ENCODE peak calls at places on chromosomes 13 and 19, in seven cellular contexts. B, Q, I, E, V, G and Z are unnamed samples.

GRCh38 chr19:39941615-39942507 is 7.4 kb upstream of the FCGBP start:
- DNase-seq in V (peak), I (peak), Q (no peak), G (peak), E (peak), B (no peak), Z (no peak)

GRCh38 chr13:77833331-77833863 is 85.2 kb downstream of the EDNRB start:
- DNase-seq in E (peak), G (peak), Q (no peak), I (peak), B (no peak), V (no peak), Z (no peak)

GRCh38 chr13:113291997-113292862 is 4.8 kb upstream of the LAMP1 start:
- DNase-seq in E (no peak), B (no peak), G (peak), V (no peak), I (peak), Q (peak), Z (peak)

GRCh38 chr13:107901996-107902562 is 313.3 kb downstream of the LIG4 start:
- DNase-seq in I (no peak), V (no peak), B (no peak), Q (no peak), E (no peak), G (no peak), Z (no peak)

GRCh38 chr19:572891-573825 is 762 bp downstream of the BSG start:
- DNase-seq in Q (peak), I (peak), G (peak), V (no peak), E (no peak), B (no peak), Z (no peak)

GRCh38 chr13:64314286-64314685 is 2898.6 kb upstream of the PCDH20 start:
- DNase-seq in E (no peak), B (no peak), I (peak), Q (no peak), V (no peak), G (no peak), Z (no peak)

GRCh38 chr19:11208526-11209471 is 11.5 kb upstream of the KANK2 start:
- DNase-seq in E (no peak), B (no peak), V (no peak), G (no peak), I (no peak), Q (no peak), Z (no peak)

GRCh38 chr13:58080806-58081205 is 449.3 kb downstream of the PCDH17 start:
- DNase-seq in E (no peak), Q (no peak), G (no peak), V (no peak), I (no peak), B (no peak), Z (no peak)

GRCh38 chr13:20973886-20974285 is 71.3 kb upstream of the XPO4 start:
- DNase-seq in I (no peak), G (no peak), E (no peak), B (no peak), Q (no peak), V (no peak), Z (no peak)

GRCh38 chr19:17606786-17607185 is 51.3 kb downstream of the COLGALT1 start:
- DNase-seq in G (no peak), Q (no peak), B (no peak), E (no peak), I (no peak), V (no peak), Z (no peak)

GRCh38 chr13:50130686-50131051 is 115.4 kb downstream of the KCNRG start:
- DNase-seq in G (no peak), V (no peak), E (no peak), B (no peak), Q (peak), I (peak), Z (no peak)

GRCh38 chr13:113548778-113549621 is 35.6 kb upstream of the TFDP1 start:
- DNase-seq in Q (no peak), E (no peak), I (no peak), G (no peak), V (no peak), B (no peak), Z (no peak)

GRCh38 chr13:39777527-39778061 is 122.1 kb downstream of the COG6 start:
- DNase-seq in G (no peak), Q (peak), I (peak), E (no peak), B (no peak), V (no peak), Z (no peak)

GRCh38 chr19:11887618-11888531 is at the start of gene ZNF69:
- DNase-seq in E (peak), Q (peak), I (peak), G (peak), B (no peak), V (no peak), Z (peak)

GRCh38 chr13:105196052-105196451 is 1339.4 kb downstream of the EFNB2 start:
- DNase-seq in B (no peak), V (no peak), G (no peak), E (no peak), I (peak), Q (no peak), Z (no peak)

GRCh38 chr13:98798849-98799645 is 46.6 kb upstream of the SLC15A1 start:
- DNase-seq in Q (no peak), G (no peak), E (no peak), B (no peak), I (peak), V (no peak), Z (no peak)

GRCh38 chr13:75694742-75695141 is 58.6 kb downstream of the LMO7 start:
- DNase-seq in B (no peak), E (no peak), Q (no peak), G (no peak), V (no peak), I (no peak), Z (no peak)

DNA sequence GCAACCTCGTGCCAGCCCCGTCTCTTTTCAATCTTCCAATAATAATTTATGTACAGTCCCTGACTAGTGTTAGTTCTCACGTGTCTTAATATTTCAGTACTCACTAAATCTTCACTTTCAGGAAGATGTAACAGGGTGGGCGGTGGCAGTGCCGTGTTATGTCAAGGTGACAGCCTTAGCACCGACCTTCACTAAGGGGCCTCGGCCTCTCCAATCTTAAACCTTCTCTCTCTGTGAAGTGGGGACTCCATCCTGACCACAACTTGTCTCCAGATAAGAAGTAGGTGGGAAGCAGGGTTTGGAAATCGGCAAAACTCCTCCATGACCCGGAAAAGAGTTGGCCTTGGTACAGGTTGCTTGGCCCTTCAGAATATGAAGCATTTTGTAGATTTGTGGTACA is 1.8 kb downstream of the RPS19 start:
- DNase-seq in I (no peak), V (no peak), B (no peak), E (no peak), G (no peak), Q (no peak), Z (no peak)
- H3K4me3 ChIP-seq in I (no peak), V (peak), B (no peak), E (no peak), G (no peak), Q (no peak), Z (no peak)

DNA sequence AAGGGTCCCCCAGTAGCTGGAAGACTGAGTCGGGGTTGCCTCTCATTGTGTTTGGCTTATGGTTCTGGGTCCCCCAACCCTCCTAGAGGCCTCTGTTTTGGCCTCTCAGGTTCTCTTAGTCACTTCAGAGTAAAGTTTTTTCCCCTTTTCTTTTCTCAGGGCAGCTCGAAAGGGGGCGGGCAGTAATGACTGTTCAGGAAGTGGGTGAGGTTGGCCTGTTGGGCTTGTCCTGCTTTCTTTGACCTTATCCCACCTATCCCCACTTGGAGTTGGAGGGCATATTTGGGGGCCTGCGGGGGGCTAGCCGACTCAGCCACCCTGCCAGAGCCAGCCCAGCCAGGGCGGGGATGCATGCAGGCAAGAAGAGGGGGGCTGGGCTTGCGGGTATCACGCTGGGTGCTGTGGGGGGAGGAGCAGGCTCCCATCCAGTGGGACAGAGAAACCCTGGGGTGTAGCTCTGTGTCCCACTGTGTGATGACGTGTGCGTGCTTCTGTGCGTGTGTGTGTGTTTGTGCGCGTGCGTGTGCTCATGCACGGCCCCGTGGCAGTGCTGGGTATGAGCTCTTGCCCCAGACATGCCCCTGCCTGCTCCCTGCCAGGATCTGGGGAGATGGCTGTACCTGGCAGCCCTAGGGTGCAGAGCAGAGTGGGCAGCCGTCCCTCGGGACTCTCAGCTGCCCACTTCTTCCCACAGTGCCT is 1.4 kb downstream of the CIC start:
- DNase-seq in I (no peak), E (no peak), B (no peak), V (no peak), G (no peak), Q (no peak), Z (peak)
- TF ChIP-seq POLR2A in I (peak), E (peak), B (peak), V (peak), G (no peak), Q (no peak), Z (peak)

GRCh38 chr19:8608858-8609209 is 1.7 kb downstream of the ADAMTS10 start:
- DNase-seq in Q (no peak), B (no peak), I (no peak), G (no peak), E (no peak), V (no peak), Z (no peak)
- H3K4me3 ChIP-seq in Q (no peak), B (no peak), I (peak), G (no peak), E (peak), V (no peak), Z (peak)

GRCh38 chr19:35797663-35798062 is 15.0 kb downstream of the PRODH2 start:
- DNase-seq in E (no peak), Q (no peak), I (no peak), V (no peak), G (no peak), B (no peak), Z (no peak)
- TF ChIP-seq POLR2A in E (no peak), Q (no peak), I (no peak), V (no peak), G (no peak), B (no peak), Z (no peak)